ENCODE peak calls at places on chromosomes 1 and 21, in six cellular contexts. One of them, this sample, is unnamed.

GRCh38 chr1:207964195-207964966 is 53.5 kb upstream of the CD34 start:
- DNase-seq in Calu3: no peak
- DNase-seq in HFFc6: no peak
- DNase-seq in AG09309: no peak
- DNase-seq in GM06990: no peak
- DNase-seq in NB4: no peak
- DNase-seq in this sample: no peak

GRCh38 chr1:246214708-246215504 is 292.2 kb downstream of the SMYD3 start:
- DNase-seq in AG09309: peak; percentile 89
- DNase-seq in GM06990: no peak
- DNase-seq in NB4: peak; percentile 97
- DNase-seq in Calu3: no peak
- DNase-seq in HFFc6: peak; percentile 96
- DNase-seq in this sample: no peak

GRCh38 chr1:51086496-51087271 is 15.3 kb upstream of the C1orf185 start:
- DNase-seq in Calu3: no peak
- DNase-seq in NB4: no peak
- DNase-seq in HFFc6: no peak
- DNase-seq in GM06990: no peak
- DNase-seq in AG09309: no peak
- DNase-seq in this sample: no peak

GRCh38 chr1:4825841-4826450 is 171.5 kb downstream of the AJAP1 start:
- DNase-seq in GM06990: no peak
- DNase-seq in HFFc6: no peak
- DNase-seq in NB4: peak; percentile 49
- DNase-seq in Calu3: no peak
- DNase-seq in AG09309: no peak
- DNase-seq in this sample: peak; percentile 17

GRCh38 chr1:172375227-172375631 is 45.3 kb upstream of the C1orf105 start:
- DNase-seq in GM06990: no peak
- DNase-seq in AG09309: no peak
- DNase-seq in HFFc6: no peak
- DNase-seq in Calu3: no peak
- DNase-seq in NB4: no peak
- DNase-seq in this sample: no peak

GRCh38 chr1:36562181-36562685 is 79.5 kb upstream of the CSF3R start:
- DNase-seq in NB4: no peak
- DNase-seq in Calu3: no peak
- DNase-seq in GM06990: no peak
- DNase-seq in HFFc6: no peak
- DNase-seq in AG09309: no peak
- DNase-seq in this sample: no peak

GRCh38 chr1:239952348-239953307 is 139.1 kb upstream of the FMN2 start:
- DNase-seq in Calu3: peak; percentile 90
- DNase-seq in GM06990: no peak
- DNase-seq in AG09309: no peak
- DNase-seq in HFFc6: no peak
- DNase-seq in NB4: peak; percentile 12
- DNase-seq in this sample: peak; percentile 36

GRCh38 chr1:209831615-209832014 is 3.8 kb downstream of the UTP25 start:
- DNase-seq in GM06990: no peak
- DNase-seq in NB4: no peak
- DNase-seq in AG09309: no peak
- DNase-seq in HFFc6: peak; percentile 78
- DNase-seq in Calu3: no peak
- DNase-seq in this sample: no peak

GRCh38 chr1:66223681-66224080 is 310.3 kb upstream of the SGIP1 start:
- DNase-seq in AG09309: no peak
- DNase-seq in Calu3: no peak
- DNase-seq in HFFc6: no peak
- DNase-seq in GM06990: no peak
- DNase-seq in NB4: no peak
- DNase-seq in this sample: no peak

GRCh38 chr1:40703316-40703715 is 11.8 kb downstream of the NFYC start:
- DNase-seq in NB4: peak; percentile 48
- DNase-seq in AG09309: peak; percentile 57
- DNase-seq in Calu3: no peak
- DNase-seq in GM06990: no peak
- DNase-seq in HFFc6: peak; percentile 76
- DNase-seq in this sample: no peak

GRCh38 chr1:169941982-169942830 is 48.5 kb upstream of the SCYL3 start:
- DNase-seq in HFFc6: peak; percentile 77
- DNase-seq in AG09309: peak; percentile 65
- DNase-seq in NB4: no peak
- DNase-seq in GM06990: no peak
- DNase-seq in Calu3: no peak
- DNase-seq in this sample: no peak

GRCh38 chr1:95117207-95118018 is at the start of gene TLCD4:
- DNase-seq in Calu3: peak; percentile 80
- DNase-seq in GM06990: peak; percentile 34
- DNase-seq in HFFc6: no peak
- DNase-seq in AG09309: no peak
- DNase-seq in NB4: peak; percentile 41
- DNase-seq in this sample: peak; percentile 70
- TF ChIP-seq CTCF in Calu3: no peak
- TF ChIP-seq CTCF in GM06990: no peak
- TF ChIP-seq CTCF in HFFc6: no peak
- TF ChIP-seq CTCF in AG09309: no peak
- TF ChIP-seq CTCF in NB4: no peak
- TF ChIP-seq CTCF in this sample: no peak

GRCh38 chr1:114178940-114179339 is 25.3 kb upstream of the SYT6 start:
- DNase-seq in AG09309: no peak
- DNase-seq in HFFc6: no peak
- DNase-seq in NB4: no peak
- DNase-seq in Calu3: no peak
- DNase-seq in GM06990: no peak
- DNase-seq in this sample: no peak

GRCh38 chr1:114177282-114177681 is 23.6 kb upstream of the SYT6 start:
- DNase-seq in NB4: no peak
- DNase-seq in Calu3: no peak
- DNase-seq in GM06990: no peak
- DNase-seq in HFFc6: no peak
- DNase-seq in AG09309: no peak
- DNase-seq in this sample: no peak

GRCh38 chr1:114180742-114181141 is 27.1 kb upstream of the SYT6 start:
- DNase-seq in Calu3: no peak
- DNase-seq in HFFc6: no peak
- DNase-seq in GM06990: no peak
- DNase-seq in NB4: no peak
- DNase-seq in AG09309: no peak
- DNase-seq in this sample: no peak

GRCh38 chr1:114173704-114174103 is 20.0 kb upstream of the SYT6 start:
- DNase-seq in Calu3: no peak
- DNase-seq in HFFc6: no peak
- DNase-seq in GM06990: no peak
- DNase-seq in AG09309: no peak
- DNase-seq in NB4: no peak
- DNase-seq in this sample: no peak

GRCh38 chr1:114176366-114176765 is 22.7 kb upstream of the SYT6 start:
- DNase-seq in AG09309: no peak
- DNase-seq in HFFc6: no peak
- DNase-seq in GM06990: no peak
- DNase-seq in Calu3: no peak
- DNase-seq in NB4: no peak
- DNase-seq in this sample: no peak
- TF ChIP-seq CTCF in AG09309: no peak
- TF ChIP-seq CTCF in HFFc6: no peak
- TF ChIP-seq CTCF in GM06990: no peak
- TF ChIP-seq CTCF in Calu3: no peak
- TF ChIP-seq CTCF in NB4: no peak
- TF ChIP-seq CTCF in this sample: no peak

GRCh38 chr1:110433803-110434202 is 17.1 kb upstream of the PROK1 start:
- DNase-seq in GM06990: no peak
- DNase-seq in Calu3: peak; percentile 69
- DNase-seq in NB4: peak; percentile 86
- DNase-seq in HFFc6: peak; percentile 13
- DNase-seq in AG09309: no peak
- DNase-seq in this sample: peak; percentile 30
- TF ChIP-seq CTCF in GM06990: peak; percentile 25
- TF ChIP-seq CTCF in Calu3: no peak
- TF ChIP-seq CTCF in NB4: peak; percentile 46
- TF ChIP-seq CTCF in HFFc6: peak; percentile 14
- TF ChIP-seq CTCF in AG09309: peak; percentile 21
- TF ChIP-seq CTCF in this sample: no peak

DNA sequence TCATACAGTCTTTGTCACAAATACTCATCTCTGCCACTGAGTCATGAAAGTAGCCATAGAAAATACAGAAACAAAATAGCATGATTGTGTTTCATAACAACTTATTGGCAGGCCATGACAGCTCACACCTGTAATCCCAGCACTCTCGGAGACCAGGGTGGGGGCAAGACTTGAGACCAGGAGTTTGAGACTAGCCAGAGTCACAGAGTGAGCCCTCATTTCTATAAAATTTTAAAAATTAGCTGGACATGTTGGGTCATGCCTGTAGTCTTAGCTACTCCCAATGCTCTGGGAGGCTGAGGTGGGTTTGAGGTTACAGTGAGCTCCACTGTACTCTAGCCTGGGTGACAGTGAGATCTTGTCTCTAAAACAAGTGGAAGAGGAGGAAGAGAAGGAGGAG is 411.1 kb downstream of the PCP4 start:
- DNase-seq in NB4: no peak
- DNase-seq in Calu3: no peak
- DNase-seq in AG09309: no peak
- DNase-seq in HFFc6: no peak
- DNase-seq in GM06990: no peak
- DNase-seq in this sample: no peak
- TF ChIP-seq CTCF in NB4: no peak
- TF ChIP-seq CTCF in Calu3: no peak
- TF ChIP-seq CTCF in AG09309: no peak
- TF ChIP-seq CTCF in HFFc6: no peak
- TF ChIP-seq CTCF in GM06990: no peak
- TF ChIP-seq CTCF in this sample: no peak

This sample was measured in endothelial cell.